ENCODE peak calls at places on chromosomes 11 and 22, in four cellular contexts. I is fibroblast of lung, Q is HFFc6, S is astrocyte of the spinal cord. E is an unnamed sample.

GRCh38 chr11:19160839-19161238 is 40.9 kb downstream of the CSRP3 start:
- DNase-seq in I (peak), S (no peak), Q (no peak), E (no peak)

GRCh38 chr11:65321828-65322495 is 7.3 kb downstream of the CDC42EP2 start:
- DNase-seq in I (no peak), Q (no peak), S (no peak), E (no peak)

GRCh38 chr11:57812634-57813033 is 51.0 kb downstream of the CTNND1 start:
- DNase-seq in S (no peak), I (no peak), Q (no peak), E (no peak)

GRCh38 chr22:24176630-24177029 is 4.7 kb upstream of the SUSD2 start:
- DNase-seq in S (no peak), Q (no peak), I (no peak), E (no peak)

GRCh38 chr22:34068011-34068410 is 147.7 kb upstream of the LARGE1 start:
- DNase-seq in I (no peak), S (no peak), Q (no peak), E (no peak)

GRCh38 chr11:46671958-46672315 is 28.5 kb downstream of the ARHGAP1 start:
- DNase-seq in I (no peak), Q (no peak), S (no peak), E (no peak)

GRCh38 chr11:124759268-124760204 is 2.6 kb downstream of the ESAM start:
- DNase-seq in S (no peak), Q (no peak), I (no peak), E (no peak)

GRCh38 chr11:71153005-71153395 is 99.4 kb downstream of the SHANK2 start:
- DNase-seq in I (no peak), S (peak), Q (no peak), E (no peak)

GRCh38 chr11:107014871-107015270 is 3.4 kb downstream of the GUCY1A2 start:
- DNase-seq in I (peak), S (peak), Q (no peak), E (no peak)

GRCh38 chr11:83836883-83837654 is 550.9 kb upstream of the CCDC90B start:
- DNase-seq in I (peak), Q (peak), S (peak), E (peak)

GRCh38 chr11:30984827-30985226 is 384.7 kb downstream of the DCDC1 start:
- DNase-seq in I (peak), Q (no peak), S (peak), E (peak)

GRCh38 chr11:30741039-30741550 is 154.9 kb upstream of the MPPED2 start:
- DNase-seq in S (no peak), Q (no peak), I (no peak), E (peak)

GRCh38 chr11:111387318-111387863 is 8.3 kb upstream of the POU2AF1 start:
- DNase-seq in Q (no peak), I (no peak), S (no peak), E (no peak)

GRCh38 chr22:27687984-27688545 is 113.5 kb downstream of the MN1 start:
- DNase-seq in I (peak), Q (no peak), S (no peak), E (no peak)

GRCh38 chr11:98564881-98565280 is 455.9 kb upstream of the CNTN5 start:
- DNase-seq in I (peak), Q (no peak), S (peak), E (no peak)

GRCh38 chr11:1943977-1944376 is 3.2 kb upstream of the MRPL23 start:
- DNase-seq in S (peak), I (peak), Q (no peak), E (peak)

GRCh38 chr11:17892409-17892808 is 120.4 kb downstream of the SERGEF start:
- DNase-seq in Q (no peak), I (no peak), S (no peak), E (no peak)

GRCh38 chr22:24894998-24895397 is 51.5 kb downstream of the LHFPL7 start:
- DNase-seq in S (peak), I (peak), Q (no peak), E (peak)

GRCh38 chr22:45235101-45235777 is 5.5 kb downstream of the KIAA0930 start:
- DNase-seq in I (no peak), S (no peak), Q (no peak), E (no peak)

GRCh38 chr11:93694586-93694985 is 33.1 kb downstream of the CEP295 start:
- DNase-seq in Q (no peak), S (no peak), I (no peak), E (peak)

GRCh38 chr11:30545507-30545906 is 40.6 kb downstream of the MPPED2 start:
- DNase-seq in S (no peak), Q (no peak), I (no peak), E (no peak)

GRCh38 chr11:77090373-77091111 is 12.1 kb upstream of the OMP start:
- DNase-seq in I (no peak), S (no peak), Q (no peak), E (no peak)

GRCh38 chr11:86941871-86942208 is 13.4 kb downstream of the FZD4 start:
- DNase-seq in Q (no peak), S (no peak), I (no peak), E (no peak)

DNA sequence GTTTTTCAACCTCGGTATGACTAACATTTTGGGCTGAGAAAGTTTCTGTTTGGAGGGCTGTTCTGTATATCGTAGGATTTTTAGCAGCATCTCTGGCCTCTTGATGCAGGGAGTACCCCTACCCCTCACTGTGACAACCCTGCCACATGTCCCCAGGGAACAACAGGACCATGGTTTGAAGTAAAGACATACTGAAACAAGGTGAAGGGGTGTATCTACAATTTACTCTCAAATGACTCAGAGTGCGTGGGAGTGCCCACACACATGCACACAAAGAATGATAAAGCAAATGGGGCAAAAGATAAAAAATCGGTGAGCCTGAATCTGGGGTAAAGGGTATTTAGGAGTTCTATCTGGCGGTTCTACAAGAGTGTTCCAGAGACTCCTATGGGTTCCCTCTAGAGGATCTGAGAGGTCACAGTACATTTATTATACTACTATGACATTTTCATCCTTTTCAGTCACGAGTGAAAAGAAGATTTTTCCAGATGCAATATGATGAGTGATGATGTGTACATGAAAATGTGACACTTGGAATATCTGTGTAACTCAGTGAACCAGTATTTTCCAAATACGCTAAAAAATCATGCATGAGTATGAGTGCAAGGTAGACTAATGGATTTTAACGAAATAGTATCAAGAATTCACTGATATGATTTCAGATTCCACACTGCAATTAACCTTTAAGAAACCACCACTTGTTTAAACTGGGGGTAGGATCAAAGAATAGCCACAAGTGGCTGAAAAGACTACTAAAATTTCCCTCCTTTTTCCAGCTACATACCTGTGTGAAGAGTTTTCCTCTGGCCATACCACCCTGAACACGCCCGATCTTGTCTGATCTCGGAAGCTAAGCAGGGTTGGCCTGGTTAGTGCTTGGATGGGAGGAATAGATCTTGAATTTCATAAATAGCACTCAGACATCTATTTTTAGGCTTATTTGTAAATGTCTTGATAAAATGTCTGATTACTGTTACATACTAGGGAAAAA is 56.3 kb upstream of the YPEL1 start:
- DNase-seq in S (no peak), Q (no peak), I (peak), E (no peak)
- TF ChIP-seq CTCF in S (no peak), Q (no peak), I (no peak), E (no peak)

GRCh38 chr11:117239295-117239694 is 6.8 kb downstream of the RNF214 start:
- DNase-seq in S (peak), I (peak), Q (peak), E (peak)
- TF ChIP-seq CTCF in S (peak), I (peak), Q (peak), E (peak)

GRCh38 chr11:62223095-62223494 is 14.6 kb downstream of the SCGB2A1 start:
- DNase-seq in Q (no peak), S (peak), I (peak), E (no peak)

GRCh38 chr11:62221498-62221897 is 13.0 kb downstream of the SCGB2A1 start:
- DNase-seq in I (no peak), Q (no peak), S (no peak), E (no peak)

DNA sequence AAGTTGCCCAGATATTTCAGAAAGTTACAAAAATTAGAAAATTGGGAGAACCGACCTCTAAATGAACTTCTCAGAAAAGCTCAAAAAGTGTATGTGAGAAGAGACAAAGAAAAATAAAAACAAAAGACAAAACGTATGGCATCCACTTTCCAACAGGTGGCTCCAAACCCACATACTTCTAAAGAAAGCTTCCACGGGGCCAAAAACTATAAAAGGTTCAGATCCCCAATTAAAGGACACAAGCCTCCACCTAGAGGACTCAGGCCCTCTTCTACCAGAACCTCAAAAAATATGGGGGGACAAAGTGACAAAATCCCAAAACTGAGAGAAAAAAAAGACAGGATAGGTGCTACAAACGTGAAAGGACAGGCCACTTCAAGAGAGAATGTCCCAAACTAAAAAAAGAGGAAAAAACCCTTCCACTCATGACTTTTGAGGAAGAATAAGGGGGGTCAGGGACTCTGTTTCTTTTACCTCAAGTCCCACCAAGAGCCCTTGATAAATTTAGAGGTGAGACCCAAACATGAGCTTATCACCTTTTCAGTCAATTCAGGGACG is 8.8 kb downstream of the SCGB2A1 start:
- DNase-seq in I (no peak), S (peak), Q (peak), E (no peak)
- TF ChIP-seq CTCF in I (peak), S (peak), Q (peak), E (peak)

DNA sequence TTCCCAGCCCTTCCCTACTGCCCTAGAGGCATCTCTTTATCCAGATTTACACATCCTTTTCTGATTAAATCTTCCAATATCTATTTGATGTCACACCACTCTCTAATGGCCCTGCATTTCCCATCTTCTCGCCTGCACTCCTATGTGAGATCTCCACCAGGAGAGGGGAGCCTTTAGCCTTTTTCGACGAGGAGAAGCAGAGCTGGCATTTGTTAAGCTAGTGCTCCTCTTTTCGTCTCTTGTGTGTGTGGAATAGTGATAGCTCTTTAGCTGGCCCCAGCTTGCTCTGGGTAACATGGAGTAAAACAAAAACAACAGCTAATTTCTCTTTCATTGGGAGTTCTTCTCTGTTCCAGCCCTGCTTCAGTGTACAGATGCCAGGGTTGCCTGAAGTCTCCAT is 536.5 kb downstream of the NTM start:
- DNase-seq in Q (no peak), I (no peak), S (peak), E (no peak)
- TF ChIP-seq CTCF in Q (peak), I (peak), S (peak), E (peak)

DNA sequence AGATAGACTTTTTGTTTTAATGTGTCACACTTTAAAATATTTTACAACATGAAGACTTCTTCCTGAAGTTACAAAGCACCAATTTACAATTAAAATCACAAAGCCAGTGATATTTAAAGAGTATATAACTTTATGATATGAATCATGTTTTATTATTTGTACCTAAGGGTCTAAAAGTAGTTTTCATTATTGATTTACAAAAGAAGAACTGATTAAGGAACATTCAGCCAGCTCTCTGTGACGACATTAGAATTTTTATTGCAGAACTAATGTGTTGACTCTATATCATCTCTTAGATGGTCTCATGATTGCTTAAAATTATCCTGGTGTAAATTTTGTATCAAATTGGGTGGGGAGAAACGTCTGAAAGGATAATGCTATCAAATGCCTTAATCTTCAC is 82.8 kb upstream of the ALKBH3 start:
- DNase-seq in S (no peak), I (no peak), Q (no peak), E (no peak)
- TF ChIP-seq CTCF in S (no peak), I (no peak), Q (no peak), E (no peak)

GRCh38 chr11:114340311-114341131 is 44.3 kb downstream of the NNMT start:
- DNase-seq in S (peak), Q (peak), I (peak), E (peak)
- TF ChIP-seq CTCF in S (peak), Q (peak), I (peak), E (peak)

DNA sequence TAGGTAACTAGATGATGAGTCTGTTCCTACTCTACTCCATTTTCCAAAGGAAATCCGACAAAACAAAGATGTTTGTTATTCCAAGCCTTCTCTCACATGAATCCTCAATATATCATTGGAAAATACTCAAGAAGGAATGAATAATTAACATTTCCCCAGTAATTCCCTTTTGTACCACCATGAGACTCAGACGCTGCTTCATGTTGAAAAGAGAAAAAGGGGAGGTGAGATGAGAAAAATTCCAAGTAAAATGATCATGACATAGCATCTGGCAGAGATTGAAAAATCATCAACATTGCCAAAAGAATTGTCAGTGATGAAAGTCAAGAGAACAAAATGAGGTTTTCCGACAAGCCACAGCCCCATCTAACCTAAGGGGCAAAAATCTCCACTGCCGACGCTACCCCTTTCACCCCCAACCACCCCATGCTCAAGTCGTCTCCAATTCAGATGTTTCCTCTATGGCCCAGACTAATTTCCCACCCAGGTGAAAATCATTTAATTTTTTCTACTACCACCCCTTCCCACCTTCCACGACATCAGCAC is 1.3 kb downstream of the RAB6A start:
- DNase-seq in I (peak), S (peak), Q (peak), E (peak)
- TF ChIP-seq CTCF in I (peak), S (peak), Q (peak), E (peak)

E was measured in AG10803.